ENCODE peak calls at places on chromosome 1, in seven cellular contexts. B is HCT116, G is fibroblast of lung, D is posterior cingulate gyrus, F is KBM-7, L is HFF-Myc, Z is GM06990. J is an unnamed sample.

GRCh38 chr1:220874201-220874655 is 5.0 kb upstream of the HLX start:
- DNase-seq in B (peak; percentile 16), G (peak; percentile 70), D (no peak), Z (no peak), L (peak; percentile 45), F (peak; percentile 60), J (peak; percentile 57)

GRCh38 chr1:223617671-223618070 is 47.8 kb downstream of the CAPN8 start:
- DNase-seq in F (no peak), D (no peak), B (no peak), L (no peak), Z (no peak), G (no peak), J (no peak)

GRCh38 chr1:238191161-238191560 is 300.4 kb upstream of the ZP4 start:
- DNase-seq in F (no peak), B (no peak), L (no peak), Z (no peak), G (no peak), D (no peak), J (no peak)

GRCh38 chr1:77218477-77219165 is 609 bp downstream of the PIGK start:
- DNase-seq in L (peak; percentile 2), B (no peak), G (peak; percentile 3), D (no peak), F (no peak), Z (no peak), J (no peak)

GRCh38 chr1:234676103-234676594 is 66.2 kb upstream of the IRF2BP2 start:
- DNase-seq in Z (peak; percentile 35), B (no peak), L (no peak), D (peak; percentile 90), G (peak; percentile 71), F (peak; percentile 52), J (peak; percentile 64)

GRCh38 chr1:163897401-163898169 is 575.8 kb downstream of the NUF2 start:
- DNase-seq in B (no peak), G (peak; percentile 56), D (no peak), L (peak; percentile 37), Z (no peak), F (no peak), J (no peak)

GRCh38 chr1:162905759-162906158 is 44.8 kb upstream of the CCDC190 start:
- DNase-seq in D (no peak), B (no peak), F (no peak), L (peak; percentile 39), Z (no peak), G (peak; percentile 76), J (no peak)

GRCh38 chr1:207910678-207911354 is at the start of gene CD34:
- DNase-seq in Z (no peak), B (no peak), D (no peak), F (peak; percentile 72), L (no peak), G (no peak), J (no peak)

GRCh38 chr1:116324411-116324810 is 48.6 kb upstream of the ATP1A1 start:
- DNase-seq in D (no peak), L (no peak), Z (no peak), F (no peak), G (no peak), B (no peak), J (no peak)

GRCh38 chr1:95118019-95118499 is 904 bp downstream of the TLCD4 start:
- DNase-seq in F (peak; percentile 15), G (peak; percentile 7), B (no peak), Z (no peak), D (no peak), L (no peak), J (no peak)

GRCh38 chr1:68338107-68338506 is 105.8 kb upstream of the WLS start:
- DNase-seq in F (no peak), Z (no peak), G (no peak), B (no peak), L (no peak), D (no peak), J (no peak)

GRCh38 chr1:201170533-201171062 is 16.3 kb upstream of the TMEM9 start:
- DNase-seq in B (peak; percentile 92), F (peak; percentile 85), G (peak; percentile 93), L (no peak), Z (peak; percentile 85), D (peak; percentile 94), J (peak; percentile 99)

J was measured in NCI-H460.